ENCODE peak calls at places on chromosomes 13 and 19, in five cellular contexts. L, Q, P, W and Z are unnamed samples.

GRCh38 chr13:87128006-87128405 is 543.2 kb upstream of the SLITRK5 start:
- DNase-seq in W (no peak), P (no peak), L (no peak), Q (no peak), Z (no peak)

GRCh38 chr19:49875177-49875576 is 2.0 kb downstream of the AKT1S1 start:
- DNase-seq in P (no peak), Q (no peak), L (no peak), W (no peak), Z (no peak)

GRCh38 chr19:37855098-37855497 is 51.3 kb downstream of the WDR87 start:
- DNase-seq in W (peak), L (no peak), Q (no peak), P (peak), Z (no peak)

GRCh38 chr19:58182577-58182988 is 278 bp upstream of the ZNF274 start:
- DNase-seq in W (no peak), P (peak), L (no peak), Q (no peak), Z (no peak)

GRCh38 chr19:12789098-12789903 is 2.0 kb upstream of the JUNB start:
- DNase-seq in Q (no peak), L (no peak), W (no peak), P (no peak), Z (no peak)

GRCh38 chr13:49733181-49733951 is 42.1 kb upstream of the EBPL start:
- DNase-seq in W (peak), P (no peak), Q (no peak), L (peak), Z (no peak)

GRCh38 chr19:29239220-29239776 is 26.3 kb upstream of the UQCRFS1 start:
- DNase-seq in L (no peak), Q (no peak), P (peak), W (no peak), Z (no peak)

GRCh38 chr13:37602743-37603381 is 4.3 kb upstream of the POSTN start:
- DNase-seq in P (peak), W (no peak), L (no peak), Q (no peak), Z (no peak)

GRCh38 chr19:11446652-11447301 is 11.3 kb downstream of the PRKCSH start:
- DNase-seq in P (no peak), W (no peak), Q (peak), L (peak), Z (no peak)

GRCh38 chr13:44271915-44272341 is 101.7 kb upstream of the SERP2 start:
- DNase-seq in W (no peak), L (no peak), P (no peak), Q (peak), Z (no peak)

GRCh38 chr19:54502518-54503048 is at the start of gene LAIR2:
- DNase-seq in P (peak), W (no peak), L (no peak), Q (no peak), Z (no peak)

GRCh38 chr13:111122056-111122455 is 6.9 kb downstream of the ARHGEF7 start:
- DNase-seq in W (no peak), L (no peak), P (no peak), Q (no peak), Z (no peak)

GRCh38 chr13:27556109-27556508 is 64.2 kb downstream of the LNX2 start:
- DNase-seq in Q (peak), P (no peak), W (no peak), L (no peak), Z (peak)

GRCh38 chr19:56295531-56296455 is 18.8 kb downstream of the ZSCAN5A start:
- DNase-seq in W (peak), P (no peak), L (no peak), Q (no peak), Z (no peak)

GRCh38 chr19:43311256-43311655 is 41.9 kb upstream of the PSG9 start:
- DNase-seq in P (no peak), Q (no peak), L (no peak), W (no peak), Z (no peak)

GRCh38 chr19:50486823-50487515 is 10.3 kb upstream of the GARIN5A start:
- DNase-seq in Q (no peak), P (peak), L (no peak), W (no peak), Z (peak)

GRCh38 chr13:59931621-59932020 is 232.1 kb downstream of the DIAPH3 start:
- DNase-seq in P (no peak), Q (no peak), W (peak), L (no peak), Z (no peak)

GRCh38 chr19:44192127-44192526 is 20.2 kb upstream of the ZNF227 start:
- DNase-seq in W (no peak), Q (no peak), L (no peak), P (no peak), Z (no peak)

GRCh38 chr19:1817553-1818179 is 5.6 kb upstream of the ATP8B3 start:
- DNase-seq in Q (no peak), W (no peak), L (no peak), P (no peak), Z (no peak)

GRCh38 chr13:70817571-70817970 is 709.3 kb upstream of the KLHL1 start:
- DNase-seq in L (no peak), P (no peak), W (no peak), Q (no peak), Z (no peak)

GRCh38 chr13:24149306-24150032 is 11.1 kb upstream of the SPATA13 start:
- DNase-seq in L (no peak), P (no peak), W (no peak), Q (no peak), Z (no peak)

GRCh38 chr13:110711778-110712070 is 1.8 kb upstream of the ING1 start:
- DNase-seq in W (peak), Q (no peak), P (no peak), L (no peak), Z (peak)

GRCh38 chr13:77810430-77810829 is 108.2 kb downstream of the EDNRB start:
- DNase-seq in W (no peak), Q (no peak), P (peak), L (no peak), Z (no peak)

GRCh38 chr13:50712882-50713281 is 130.6 kb downstream of the DLEU7 start:
- DNase-seq in W (no peak), P (no peak), L (no peak), Q (no peak), Z (no peak)

GRCh38 chr19:16801599-16801998 is 27.6 kb upstream of the SIN3B start:
- DNase-seq in Q (no peak), L (no peak), P (peak), W (no peak), Z (no peak)

GRCh38 chr19:51346742-51347141 is 4.8 kb upstream of the VSIG10L start:
- DNase-seq in W (no peak), Q (no peak), P (no peak), L (no peak), Z (no peak)

GRCh38 chr19:13026478-13026999 is 31.3 kb downstream of the NFIX start:
- DNase-seq in Q (no peak), P (no peak), W (no peak), L (no peak), Z (no peak)

GRCh38 chr13:84491952-84492351 is 609.7 kb upstream of the SLITRK1 start:
- DNase-seq in Q (no peak), W (no peak), L (no peak), P (no peak), Z (no peak)

GRCh38 chr13:24304620-24305019 is 4.8 kb upstream of the C1QTNF9 start:
- DNase-seq in W (no peak), L (no peak), Q (no peak), P (no peak), Z (no peak)

GRCh38 chr19:13031917-13032623 is 36.8 kb downstream of the NFIX start:
- DNase-seq in Q (peak), P (no peak), L (no peak), W (no peak), Z (no peak)

GRCh38 chr19:35332817-35333216 is 3.8 kb downstream of the CD22 start:
- DNase-seq in Q (no peak), P (peak), W (no peak), L (no peak), Z (no peak)

GRCh38 chr13:94322925-94323324 is 156.6 kb downstream of the DCT start:
- DNase-seq in Q (no peak), P (no peak), W (no peak), L (no peak), Z (no peak)

GRCh38 chr13:80337011-80337688 is 3.8 kb downstream of the SPRY2 start:
- DNase-seq in Q (no peak), L (no peak), W (no peak), P (no peak), Z (no peak)

GRCh38 chr19:33444238-33444992 is 70.9 kb downstream of the CEBPG start:
- DNase-seq in W (no peak), Q (no peak), L (no peak), P (no peak), Z (no peak)

GRCh38 chr19:17183858-17184271 is 31.3 kb upstream of the USE1 start:
- DNase-seq in L (no peak), Q (no peak), P (peak), W (no peak), Z (no peak)

GRCh38 chr13:78657699-78658629 is 991 bp downstream of the OBI1 start:
- DNase-seq in Q (no peak), W (peak), P (peak), L (no peak), Z (no peak)

GRCh38 chr19:17794731-17795494 is at the start of gene B3GNT3:
- DNase-seq in P (no peak), L (peak), W (no peak), Q (no peak), Z (no peak)

GRCh38 chr13:29270536-29271045 is 324.9 kb downstream of the SLC7A1 start:
- DNase-seq in W (no peak), L (no peak), P (no peak), Q (no peak), Z (no peak)

GRCh38 chr19:14529254-14530004 is at the start of gene TECR:
- DNase-seq in P (peak), Q (peak), L (peak), W (peak), Z (peak)
- TF ChIP-seq CTCF in P (no peak), Q (no peak), L (no peak), W (no peak), Z (no peak)

DNA sequence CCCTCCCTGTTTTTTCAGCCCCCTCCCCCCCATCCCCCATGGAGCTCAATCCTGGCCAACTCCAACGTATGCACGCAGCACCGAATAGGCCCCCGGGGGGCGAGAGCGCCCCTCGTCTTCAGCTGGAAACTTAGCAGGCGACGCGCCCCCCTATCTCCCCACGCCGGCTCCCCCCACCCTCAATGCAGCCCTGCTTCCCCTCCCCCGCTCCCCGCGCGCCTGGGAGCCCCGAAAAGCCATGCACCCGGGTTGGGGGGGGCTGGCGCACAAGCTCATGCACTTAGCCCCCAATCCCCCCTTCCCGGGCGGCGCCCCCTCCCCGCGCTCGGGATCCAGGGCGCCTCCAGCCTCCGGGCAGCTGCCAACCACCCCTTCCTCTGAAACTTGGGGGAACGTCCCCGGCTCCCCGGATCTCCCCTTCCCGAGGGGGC is 508 bp downstream of the ZBTB7A start:
- DNase-seq in W (no peak), P (no peak), Q (no peak), L (no peak), Z (no peak)
- TF ChIP-seq CTCF in W (no peak), P (no peak), Q (no peak), L (no peak), Z (no peak)

GRCh38 chr19:47813995-47814328 is 7.8 kb upstream of the CRX start:
- DNase-seq in W (no peak), P (no peak), L (no peak), Q (no peak), Z (no peak)
- TF ChIP-seq CTCF in W (no peak), P (no peak), L (no peak), Q (no peak), Z (no peak)

DNA sequence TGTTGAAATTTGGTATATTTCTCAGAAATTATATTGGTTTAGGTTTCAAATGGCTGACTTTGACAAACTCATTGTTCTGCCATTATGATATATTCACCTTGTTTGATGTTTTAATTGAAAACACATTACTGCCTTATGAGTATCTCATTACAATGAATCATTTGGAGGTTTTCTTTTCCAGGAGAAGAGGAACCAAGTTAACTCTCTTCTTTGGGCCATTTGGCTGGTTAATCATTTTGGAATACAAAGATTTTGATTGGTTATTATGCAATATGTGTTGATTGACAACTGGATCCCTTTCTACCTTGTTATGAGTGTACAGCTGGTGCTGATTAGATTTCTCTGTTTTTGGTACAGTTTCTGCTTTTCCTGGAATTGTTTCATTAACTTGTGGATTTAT is 49.3 kb upstream of the RGCC start:
- DNase-seq in Q (no peak), P (no peak), L (no peak), W (no peak), Z (no peak)
- TF ChIP-seq CTCF in Q (no peak), P (no peak), L (no peak), W (no peak), Z (no peak)

GRCh38 chr13:65965496-65965895 is 1264.6 kb downstream of the PCDH9 start:
- DNase-seq in L (no peak), W (no peak), P (no peak), Q (no peak), Z (no peak)

GRCh38 chr13:65971541-65971940 is 1258.6 kb downstream of the PCDH9 start:
- DNase-seq in L (no peak), W (no peak), P (no peak), Q (no peak), Z (no peak)

GRCh38 chr13:65964672-65965071 is 1265.5 kb downstream of the PCDH9 start:
- DNase-seq in P (no peak), W (no peak), Q (no peak), L (no peak), Z (no peak)

DNA sequence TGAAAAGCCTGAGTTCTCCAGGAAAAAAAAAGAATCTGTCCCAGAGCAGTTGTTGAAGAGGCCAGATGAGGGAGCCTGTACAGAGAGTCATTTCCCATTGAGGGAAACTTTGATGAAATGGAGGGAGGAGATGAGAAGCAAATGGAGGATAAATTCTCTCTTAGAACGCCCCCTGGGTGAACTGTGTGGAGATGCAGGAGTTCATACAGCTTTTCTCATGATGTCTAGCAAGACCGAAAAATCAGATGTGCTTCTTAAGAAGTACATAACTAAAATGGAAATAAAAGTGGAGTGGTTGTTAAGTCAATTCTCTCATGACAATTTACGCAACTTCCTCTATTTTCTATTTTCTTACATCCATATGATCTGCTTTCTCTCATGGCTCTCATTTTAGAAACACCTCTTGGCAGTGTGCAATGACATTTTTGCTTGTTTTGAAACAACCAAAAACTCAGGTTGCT is 1263.1 kb downstream of the PCDH9 start:
- DNase-seq in L (no peak), P (peak), W (peak), Q (no peak), Z (no peak)
- TF ChIP-seq CTCF in L (no peak), P (no peak), W (peak), Q (no peak), Z (peak)

GRCh38 chr13:40749327-40749726 is 21.7 kb downstream of the MRPS31 start:
- DNase-seq in L (no peak), W (no peak), Q (no peak), P (no peak), Z (no peak)
- TF ChIP-seq CTCF in L (no peak), W (peak), Q (no peak), P (no peak), Z (peak)